ENCODE peak calls at places on chromosomes 11 and 22, in nine cellular contexts. D is AG10803, P is right lobe of liver, Z is body of pancreas, O is cardiac muscle cell, Q is PC-9, V is left ventricle myocardium inferior, A is prostate gland, X is foreskin fibroblast. N is an unnamed sample.

GRCh38 chr22:47019012-47019790 is 256.8 kb downstream of the TBC1D22A start:
- DNase-seq in D (no peak), P (no peak), Z (no peak), O (peak), Q (no peak), V (no peak), A (no peak), X (no peak), N (no peak)

GRCh38 chr22:37431366-37431765 is 4.1 kb upstream of the ELFN2 start:
- DNase-seq in D (no peak), P (no peak), Z (no peak), O (no peak), Q (peak), V (no peak), A (no peak), X (no peak), N (no peak)

GRCh38 chr11:47124675-47125074 is 52.0 kb downstream of the ARFGAP2 start:
- DNase-seq in D (no peak), P (no peak), Z (no peak), O (no peak), Q (no peak), V (no peak), A (no peak), X (no peak), N (no peak)

GRCh38 chr11:64055077-64055476 is 19.3 kb downstream of the FLRT1 start:
- DNase-seq in D (no peak), P (no peak), Z (no peak), O (no peak), Q (no peak), V (peak), A (no peak), X (peak), N (no peak)

GRCh38 chr11:12157241-12157661 is 46.9 kb downstream of the MICAL2 start:
- DNase-seq in D (peak), P (no peak), Z (no peak), O (peak), Q (no peak), V (no peak), A (no peak), X (peak), N (no peak)

GRCh38 chr11:46242462-46242960 is 35.0 kb upstream of the CREB3L1 start:
- DNase-seq in D (no peak), P (no peak), Z (no peak), O (no peak), Q (no peak), V (no peak), A (no peak), X (no peak), N (no peak)

GRCh38 chr11:47916361-47916841 is 64.0 kb upstream of the PTPRJ start:
- DNase-seq in D (peak), P (no peak), Z (peak), O (peak), Q (no peak), V (peak), A (peak), X (no peak), N (no peak)

GRCh38 chr22:47095395-47096122 is 333.1 kb downstream of the TBC1D22A start:
- DNase-seq in D (no peak), P (no peak), Z (no peak), O (no peak), Q (no peak), V (no peak), A (no peak), X (peak), N (no peak)

GRCh38 chr11:129728571-129728970 is 87.1 kb upstream of the TMEM45B start:
- DNase-seq in D (no peak), P (peak), Z (peak), O (no peak), Q (peak), V (no peak), A (no peak), X (no peak), N (peak)

GRCh38 chr11:93585758-93586157 is 42.6 kb upstream of the SMCO4 start:
- DNase-seq in D (peak), P (peak), Z (no peak), O (peak), Q (peak), V (no peak), A (no peak), X (peak), N (no peak)

GRCh38 chr11:116731097-116731761 is 41.6 kb downstream of the BUD13 start:
- DNase-seq in D (peak), P (no peak), Z (no peak), O (peak), Q (peak), V (no peak), A (no peak), X (peak), N (no peak)

GRCh38 chr11:293293-293851 is 4.4 kb downstream of the PGGHG start:
- DNase-seq in D (no peak), P (peak), Z (peak), O (no peak), Q (no peak), V (peak), A (no peak), X (no peak), N (no peak)

GRCh38 chr11:94722735-94723134 is 45.4 kb upstream of the AMOTL1 start:
- DNase-seq in D (no peak), P (no peak), Z (no peak), O (no peak), Q (no peak), V (no peak), A (no peak), X (no peak), N (no peak)

GRCh38 chr22:48899523-48900326 is 927.9 kb downstream of the BRD1 start:
- DNase-seq in D (no peak), P (no peak), Z (no peak), O (no peak), Q (no peak), V (no peak), A (no peak), X (no peak), N (peak)

GRCh38 chr11:62889484-62890437 is 9.1 kb downstream of the SLC3A2 start:
- DNase-seq in D (peak), P (no peak), Z (no peak), O (peak), Q (no peak), V (no peak), A (no peak), X (peak), N (no peak)

GRCh38 chr11:100677796-100678195 is 9.3 kb upstream of the ARHGAP42 start:
- DNase-seq in D (no peak), P (no peak), Z (no peak), O (no peak), Q (no peak), V (no peak), A (no peak), X (no peak), N (no peak)
- TF ChIP-seq CTCF in D (no peak), P (no peak), Z (no peak), O (no peak), Q (no peak), V (no peak), A (no peak), X (no peak), N (no peak)

GRCh38 chr22:26563022-26563421 is 26.9 kb downstream of the TPST2 start:
- DNase-seq in D (no peak), P (no peak), Z (no peak), O (no peak), Q (no peak), V (no peak), A (no peak), X (no peak), N (no peak)
- TF ChIP-seq CTCF in D (peak), P (no peak), Z (peak), O (no peak), Q (no peak), V (peak), A (peak), X (no peak), N (peak)

DNA sequence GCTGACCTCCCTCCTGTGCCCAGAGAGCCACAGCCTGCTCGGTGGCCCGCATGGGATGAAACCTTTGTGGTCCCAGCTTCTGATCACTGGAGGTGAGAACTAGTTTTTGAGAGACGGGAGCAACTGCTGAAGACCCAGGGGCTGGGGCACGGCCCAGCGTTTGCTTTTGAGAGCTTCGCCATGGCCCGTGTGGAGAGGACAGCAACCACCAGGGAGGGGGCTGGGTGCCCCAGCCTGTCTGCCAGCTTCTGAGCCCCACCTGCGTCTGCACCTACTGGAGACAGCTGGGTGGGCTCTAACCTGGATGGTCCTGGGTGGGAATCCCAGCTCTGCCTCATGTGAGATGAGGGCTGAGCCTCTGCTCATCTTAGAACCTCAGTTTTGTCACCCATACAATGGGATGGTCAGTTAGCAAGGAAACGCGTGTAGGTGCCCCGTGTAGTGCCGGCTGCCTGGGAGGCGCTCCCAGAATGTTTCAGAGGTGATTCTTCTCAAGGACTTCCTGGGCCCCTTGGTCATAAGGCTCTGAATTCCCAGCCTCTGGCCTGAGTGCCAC is 51.1 kb upstream of the CCDC188 start:
- DNase-seq in D (no peak), P (no peak), Z (no peak), O (no peak), Q (no peak), V (no peak), A (no peak), X (no peak), N (no peak)
- TF ChIP-seq CTCF in D (no peak), P (no peak), Z (no peak), O (no peak), Q (no peak), V (no peak), A (no peak), X (no peak), N (no peak)

GRCh38 chr11:13577881-13578280 is 82.1 kb upstream of the PTH start:
- DNase-seq in D (no peak), P (no peak), Z (no peak), O (no peak), Q (no peak), V (no peak), A (no peak), X (no peak), N (no peak)
- TF ChIP-seq CTCF in D (no peak), P (no peak), Z (no peak), O (no peak), Q (no peak), V (no peak), A (no peak), X (no peak), N (no peak)

GRCh38 chr22:32123657-32124056 is 35.4 kb downstream of the C22orf42 start:
- DNase-seq in D (no peak), P (no peak), Z (no peak), O (no peak), Q (no peak), V (no peak), A (no peak), X (no peak), N (no peak)
- TF ChIP-seq CTCF in D (no peak), P (peak), Z (no peak), O (no peak), Q (peak), V (peak), A (no peak), X (no peak), N (peak)

GRCh38 chr11:73306069-73306468 is 2.0 kb upstream of the ARHGEF17 start:
- DNase-seq in D (no peak), P (no peak), Z (no peak), O (no peak), Q (no peak), V (no peak), A (no peak), X (no peak), N (no peak)
- TF ChIP-seq CTCF in D (peak), P (no peak), Z (no peak), O (peak), Q (no peak), V (no peak), A (no peak), X (no peak), N (no peak)

DNA sequence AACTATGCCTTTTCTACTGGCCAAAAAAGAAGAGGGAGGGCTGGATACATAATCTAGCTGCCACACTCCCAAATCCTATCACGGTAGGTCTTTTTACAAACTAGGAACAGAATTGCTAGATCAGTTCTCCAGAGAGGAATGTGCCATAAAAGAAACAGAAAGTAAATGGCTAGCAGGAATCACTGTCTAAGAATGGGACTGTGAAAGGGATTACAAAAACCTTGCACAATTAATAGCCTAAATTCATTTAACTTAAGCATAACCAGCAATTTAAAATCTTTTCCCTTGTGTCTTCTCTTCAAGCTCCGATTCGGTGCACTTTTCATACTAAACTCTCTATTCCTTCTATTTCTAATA is 35.1 kb downstream of the APOL5 start:
- DNase-seq in D (peak), P (no peak), Z (no peak), O (no peak), Q (no peak), V (no peak), A (no peak), X (no peak), N (no peak)
- TF ChIP-seq CTCF in D (no peak), P (no peak), Z (no peak), O (no peak), Q (no peak), V (no peak), A (no peak), X (no peak), N (no peak)

GRCh38 chr11:40401132-40401853 is 1058.2 kb downstream of the LRRC4C start:
- DNase-seq in D (no peak), P (no peak), Z (no peak), O (no peak), Q (no peak), V (no peak), A (no peak), X (peak), N (no peak)
- TF ChIP-seq CTCF in D (peak), P (peak), Z (no peak), O (no peak), Q (no peak), V (no peak), A (no peak), X (no peak), N (no peak)

N was measured in RWPE2.